ENCODE peak calls at places on chromosomes 1 and 21, in four cellular contexts. L, P, O and Z are unnamed samples.
A peak's percentile ranks its signal among the peaks of the same experiment; 100 is the strongest.

GRCh38 chr1:36643391-36644270 is 160.9 kb upstream of the CSF3R start:
- DNase-seq in L (no peak), P (no peak), O (peak; percentile 14), Z (no peak)

GRCh38 chr21:34836103-34836932 is 167.5 kb downstream of the CLIC6 start:
- DNase-seq in L (peak; percentile 88), P (peak; percentile 72), O (peak; percentile 90), Z (no peak)

GRCh38 chr1:111598534-111598933 is 21.1 kb upstream of the RAP1A start:
- DNase-seq in L (no peak), P (no peak), O (no peak), Z (no peak)

GRCh38 chr1:197775282-197776262 is at the start of gene DENND1B:
- DNase-seq in L (peak; percentile 86), P (peak; percentile 75), O (peak; percentile 66), Z (peak; percentile 51)

GRCh38 chr1:43414634-43415223 is 25.0 kb downstream of the SZT2 start:
- DNase-seq in L (peak; percentile 58), P (peak; percentile 82), O (peak; percentile 55), Z (no peak)

GRCh38 chr1:169513208-169513607 is 27.5 kb upstream of the SLC19A2 start:
- DNase-seq in L (no peak), P (no peak), O (peak; percentile 85), Z (no peak)

GRCh38 chr1:227161470-227161869 is 156.8 kb downstream of the CDC42BPA start:
- DNase-seq in L (no peak), P (no peak), O (no peak), Z (no peak)

GRCh38 chr1:228206582-228207351 is 1.1 kb upstream of the OBSCN start:
- DNase-seq in L (no peak), P (no peak), O (no peak), Z (no peak)

GRCh38 chr21:39687069-39687468 is 57.9 kb upstream of the IGSF5 start:
- DNase-seq in L (no peak), P (no peak), O (no peak), Z (no peak)

GRCh38 chr1:216457356-216457755 is 34.1 kb upstream of the USH2A start:
- DNase-seq in L (no peak), P (no peak), O (no peak), Z (no peak)

GRCh38 chr1:76587213-76587612 is 280.1 kb upstream of the ST6GALNAC5 start:
- DNase-seq in L (no peak), P (no peak), O (no peak), Z (no peak)

GRCh38 chr1:2112280-2112701 is 62.1 kb downstream of the PRKCZ start:
- DNase-seq in L (no peak), P (no peak), O (peak; percentile 89), Z (no peak)

GRCh38 chr1:218475275-218475674 is 130.1 kb downstream of the TGFB2 start:
- DNase-seq in L (no peak), P (no peak), O (no peak), Z (no peak)

GRCh38 chr1:43853161-43853921 is 80.3 kb upstream of the ARTN start:
- DNase-seq in L (peak; percentile 60), P (peak; percentile 69), O (peak; percentile 98), Z (no peak)

GRCh38 chr1:234322979-234323378 is 50.3 kb upstream of the COA6 start:
- DNase-seq in L (no peak), P (peak; percentile 57), O (peak; percentile 37), Z (no peak)

GRCh38 chr1:60876952-60877351 is 205.4 kb upstream of the NFIA start:
- DNase-seq in L (no peak), P (no peak), O (no peak), Z (no peak)

GRCh38 chr1:230140221-230141001 is 73.4 kb downstream of the GALNT2 start:
- DNase-seq in L (peak; percentile 88), P (peak; percentile 7), O (peak; percentile 41), Z (no peak)

GRCh38 chr1:64263335-64263734 is 59.9 kb downstream of the UBE2U start:
- DNase-seq in L (no peak), P (no peak), O (no peak), Z (no peak)

GRCh38 chr1:172338295-172338735 is 82.2 kb upstream of the C1orf105 start:
- DNase-seq in L (no peak), P (no peak), O (no peak), Z (no peak)

GRCh38 chr1:155254714-155255242 is 505 bp downstream of the ENTREP3 start:
- DNase-seq in L (peak; percentile 56), P (no peak), O (no peak), Z (no peak)

GRCh38 chr1:78497196-78497595 is 6.4 kb downstream of the PTGFR start:
- DNase-seq in L (no peak), P (peak; percentile 38), O (no peak), Z (no peak)

GRCh38 chr1:156814571-156815260 is 1.9 kb downstream of the SH2D2A start:
- DNase-seq in L (no peak), P (no peak), O (no peak), Z (no peak)

GRCh38 chr1:93908394-93909145 is 660 bp downstream of the GCLM start:
- DNase-seq in L (peak; percentile 90), P (peak; percentile 55), O (no peak), Z (peak; percentile 38)

GRCh38 chr21:45252448-45252925 is 35.2 kb downstream of the POFUT2 start:
- DNase-seq in L (no peak), P (no peak), O (no peak), Z (no peak)